ENCODE peak calls at places on chromosomes 12 and 14, in six cellular contexts. B is Peyer's patch; R is CD14-positive monocyte; L is progenitor cell of endocrine pancreas; O is caudate nucleus; D is effector CD8-positive, alpha-beta T cell. X is an unnamed sample.

GRCh38 chr12:12474931-12475485 is 87.7 kb downstream of the DUSP16 start:
- DNase-seq in B (peak), R (no peak), L (no peak), O (no peak), D (no peak), X (no peak)

GRCh38 chr12:24222968-24223367 is 273.5 kb upstream of the SOX5 start:
- DNase-seq in B (no peak), R (no peak), L (no peak), O (no peak), D (no peak), X (no peak)

GRCh38 chr14:93007225-93007997 is 84.5 kb downstream of the CHGA start:
- DNase-seq in B (peak), R (peak), L (no peak), O (no peak), D (no peak), X (no peak)

GRCh38 chr12:80064269-80064668 is 35.1 kb upstream of the OTOGL start:
- DNase-seq in B (no peak), R (no peak), L (no peak), O (no peak), D (no peak), X (no peak)

GRCh38 chr12:92032965-92033364 is 112.7 kb downstream of the BTG1 start:
- DNase-seq in B (no peak), R (no peak), L (no peak), O (no peak), D (no peak), X (no peak)

GRCh38 chr12:31804185-31804504 is 75.3 kb upstream of the AMN1 start:
- DNase-seq in B (no peak), R (no peak), L (no peak), O (no peak), D (no peak), X (no peak)

GRCh38 chr14:32657081-32657480 is 281.6 kb upstream of the NPAS3 start:
- DNase-seq in B (peak), R (peak), L (no peak), O (no peak), D (no peak), X (no peak)

GRCh38 chr12:57216014-57216891 is at the start of gene NXPH4:
- DNase-seq in B (peak), R (no peak), L (no peak), O (no peak), D (peak), X (no peak)

GRCh38 chr12:11667159-11667558 is 17.7 kb downstream of the ETV6 start:
- DNase-seq in B (no peak), R (no peak), L (no peak), O (no peak), D (no peak), X (no peak)

GRCh38 chr14:76500011-76500410 is 124.1 kb downstream of the ESRRB start:
- DNase-seq in B (peak), R (peak), L (no peak), O (no peak), D (no peak), X (no peak)

GRCh38 chr12:31736472-31736871 is 7.7 kb upstream of the AMN1 start:
- DNase-seq in B (no peak), R (peak), L (no peak), O (no peak), D (peak), X (no peak)

GRCh38 chr12:105454688-105455087 is 124.2 kb downstream of the C12orf75 start:
- DNase-seq in B (no peak), R (no peak), L (no peak), O (no peak), D (no peak), X (no peak)

GRCh38 chr12:52903285-52903854 is 1.5 kb downstream of the KRT8 start:
- DNase-seq in B (peak), R (peak), L (peak), O (peak), D (peak), X (no peak)